ENCODE peak calls at places on chromosomes 2 and 18, in four cellular contexts. W is endothelial cell of umbilical vein, X is prostate gland, D is GM12878. F is an unnamed sample.

GRCh38 chr2:235940330-235940729 is 227.9 kb downstream of the GBX2 start:
- DNase-seq in D (no peak), W (no peak), X (no peak), F (no peak)

GRCh38 chr2:10812362-10813084 is at the start of gene PDIA6:
- DNase-seq in D (peak; percentile 81), X (peak; percentile 96), W (peak; percentile 98), F (peak; percentile 88)

GRCh38 chr2:41409328-41409727 is 638.5 kb upstream of the PKDCC start:
- DNase-seq in W (no peak), D (no peak), X (no peak), F (no peak)

GRCh38 chr2:217942731-217943335 is 60.0 kb downstream of the TNS1 start:
- DNase-seq in X (no peak), W (no peak), D (no peak), F (no peak)

GRCh38 chr2:163182764-163183354 is 344.3 kb upstream of the KCNH7 start:
- DNase-seq in X (no peak), D (no peak), W (peak; percentile 35), F (no peak)

GRCh38 chr2:120305296-120305695 is 40.6 kb upstream of the INHBB start:
- DNase-seq in D (no peak), X (peak; percentile 57), W (no peak), F (no peak)

GRCh38 chr18:43501099-43501498 is 223.8 kb upstream of the SYT4 start:
- DNase-seq in X (no peak), D (no peak), W (no peak), F (no peak)

GRCh38 chr2:9813312-9814128 is 29.8 kb upstream of the TAF1B start:
- DNase-seq in D (no peak), W (peak; percentile 61), X (peak; percentile 69), F (peak; percentile 80)

GRCh38 chr2:61620244-61621159 is 82.3 kb upstream of the XPO1 start:
- DNase-seq in W (peak; percentile 19), D (no peak), X (no peak), F (no peak)

GRCh38 chr2:156890498-156891148 is 366.9 kb upstream of the GALNT5 start:
- DNase-seq in W (no peak), X (no peak), D (no peak), F (no peak)
- TF ChIP-seq POLR2AphosphoS5 in W (no peak), X (no peak), D (no peak), F (no peak)

DNA sequence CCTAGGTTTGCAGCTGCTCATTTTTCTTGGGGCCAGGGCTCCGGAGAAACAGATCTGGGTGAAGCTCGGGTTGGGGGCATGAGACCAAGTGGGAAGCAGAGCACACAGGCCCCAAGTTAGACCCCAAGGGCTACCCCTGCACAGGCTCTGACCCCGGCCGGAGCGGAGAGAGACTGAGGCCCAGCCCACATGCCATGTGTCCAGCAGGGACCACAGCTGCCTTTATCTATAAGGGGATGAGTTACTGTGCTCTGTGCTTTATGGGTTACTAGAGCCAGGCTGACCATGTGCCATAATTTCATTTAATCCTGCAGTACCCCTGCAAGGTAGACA is 30.3 kb upstream of the PRLH start:
- DNase-seq in D (no peak), X (no peak), W (no peak), F (no peak)
- TF ChIP-seq POLR2AphosphoS5 in D (no peak), X (no peak), W (no peak), F (no peak)

DNA sequence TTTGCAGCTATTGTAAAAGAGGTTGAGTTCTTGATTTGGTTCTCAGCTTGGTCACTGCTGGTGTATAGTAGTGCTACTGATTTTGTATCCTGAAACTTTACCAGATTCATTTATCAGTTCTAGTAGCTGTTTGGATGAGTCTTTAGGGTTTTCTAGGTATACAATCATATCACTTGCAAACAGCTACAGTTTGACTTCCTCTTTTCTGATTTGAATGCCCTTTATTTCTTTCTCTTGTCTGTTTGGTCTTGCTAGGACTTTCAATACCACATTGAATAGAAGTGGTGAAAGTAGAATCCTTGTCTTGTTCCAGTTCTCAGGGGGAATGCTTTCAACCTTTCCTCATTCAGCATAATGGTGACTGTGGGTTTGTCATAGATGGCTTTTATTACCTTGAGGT is 210.5 kb upstream of the DPP10 start:
- DNase-seq in X (no peak), D (no peak), W (no peak), F (no peak)
- TF ChIP-seq POLR2AphosphoS5 in X (no peak), D (no peak), W (no peak), F (no peak)

GRCh38 chr2:219620546-219620945 is 6.9 kb upstream of the SLC4A3 start:
- DNase-seq in W (no peak), X (no peak), D (no peak), F (no peak)
- TF ChIP-seq POLR2AphosphoS5 in W (no peak), X (no peak), D (no peak), F (no peak)

GRCh38 chr2:174630097-174630496 is 32.5 kb upstream of the WIPF1 start:
- DNase-seq in W (no peak), X (no peak), D (no peak), F (no peak)
- TF ChIP-seq POLR2AphosphoS5 in W (no peak), X (no peak), D (no peak), F (no peak)

GRCh38 chr2:177665948-177666347 is 273.4 kb downstream of the AGPS start:
- DNase-seq in W (no peak), D (no peak), X (no peak), F (no peak)
- TF ChIP-seq POLR2AphosphoS5 in W (no peak), D (no peak), X (no peak), F (no peak)

GRCh38 chr2:64581777-64582539 is 57.8 kb downstream of the AFTPH start:
- DNase-seq in W (no peak), D (no peak), X (no peak), F (no peak)

GRCh38 chr2:64586883-64587481 is 62.9 kb downstream of the AFTPH start:
- DNase-seq in D (no peak), W (peak; percentile 69), X (no peak), F (no peak)

GRCh38 chr2:64581018-64581417 is 56.9 kb downstream of the AFTPH start:
- DNase-seq in W (no peak), D (no peak), X (no peak), F (no peak)

GRCh38 chr2:64586054-64586453 is 61.9 kb downstream of the AFTPH start:
- DNase-seq in D (no peak), X (no peak), W (peak; percentile 20), F (no peak)

GRCh38 chr2:64582774-64583340 is 58.7 kb downstream of the AFTPH start:
- DNase-seq in X (no peak), D (peak; percentile 62), W (no peak), F (no peak)
- TF ChIP-seq POLR2AphosphoS5 in X (no peak), D (no peak), W (no peak), F (no peak)

GRCh38 chr2:3470166-3470651 is 49.1 kb downstream of the ADI1 start:
- DNase-seq in X (peak; percentile 86), W (no peak), D (no peak), F (no peak)
- TF ChIP-seq POLR2AphosphoS5 in X (peak; percentile 90), W (no peak), D (no peak), F (no peak)